ENCODE peak calls at places on chromosomes 1 and 21, in ten cellular contexts. C is HFF-Myc, S is right atrium auricular region, D is upper lobe of right lung, A is cardiac fibroblast, Y is adrenal gland, I is uterus, X is nephron progenitor cell, P is MCF 10A, T is left lung. F is an unnamed sample.

GRCh38 chr1:178192686-178193085 is 98.8 kb downstream of the RASAL2 start:
- DNase-seq in P (peak), Y (peak), C (peak), X (no peak), I (peak), D (no peak), S (no peak), T (no peak), A (peak), F (peak)

GRCh38 chr1:2452583-2453315 is 23.3 kb upstream of the PLCH2 start:
- DNase-seq in P (no peak), X (no peak), S (no peak), Y (peak), A (no peak), D (no peak), I (no peak), C (no peak), T (no peak), F (no peak)

GRCh38 chr1:16420719-16421118 is 16.5 kb downstream of the SPATA21 start:
- DNase-seq in D (no peak), A (no peak), I (no peak), Y (no peak), X (no peak), T (no peak), P (no peak), C (no peak), S (no peak), F (no peak)

GRCh38 chr1:23214640-23215039 is 2.7 kb downstream of the HTR1D start:
- DNase-seq in Y (no peak), D (no peak), P (no peak), S (no peak), X (no peak), I (no peak), C (no peak), A (no peak), T (no peak), F (no peak)

GRCh38 chr1:211236633-211237321 is 22.4 kb upstream of the RCOR3 start:
- DNase-seq in I (no peak), S (no peak), P (peak), A (peak), C (no peak), X (no peak), D (no peak), Y (no peak), T (no peak), F (no peak)

GRCh38 chr1:168637350-168637991 is 61.1 kb downstream of the XCL1 start:
- DNase-seq in T (no peak), I (no peak), A (peak), D (no peak), C (no peak), X (no peak), S (no peak), Y (no peak), P (peak), F (peak)

GRCh38 chr1:156958247-156958714 is 37.8 kb downstream of the LRRC71 start:
- DNase-seq in I (no peak), A (no peak), D (no peak), Y (no peak), S (no peak), X (no peak), P (no peak), C (no peak), T (no peak), F (peak)

GRCh38 chr1:162398999-162399580 is 12.8 kb downstream of the SH2D1B start:
- DNase-seq in S (no peak), C (no peak), I (no peak), P (no peak), Y (no peak), X (no peak), D (no peak), A (no peak), T (no peak), F (no peak)

GRCh38 chr21:38544681-38545080 is 46.4 kb upstream of the ERG start:
- DNase-seq in T (no peak), D (no peak), P (peak), I (no peak), X (no peak), Y (no peak), A (no peak), C (no peak), S (no peak), F (no peak)

GRCh38 chr1:112833806-112834205 is 118.7 kb upstream of the PPM1J start:
- DNase-seq in A (no peak), P (no peak), D (no peak), I (no peak), S (no peak), T (no peak), X (no peak), C (no peak), Y (no peak), F (no peak)

GRCh38 chr21:22363504-22363903 is 1365.3 kb downstream of the NCAM2 start:
- DNase-seq in D (no peak), A (no peak), Y (no peak), C (no peak), P (no peak), I (no peak), X (no peak), T (no peak), S (no peak), F (no peak)

GRCh38 chr1:165075725-165076370 is 280.7 kb downstream of the LMX1A start:
- DNase-seq in C (no peak), Y (peak), D (no peak), S (no peak), A (peak), T (no peak), X (peak), P (peak), I (no peak), F (peak)

GRCh38 chr1:182149411-182149965 is 88.0 kb upstream of the ZNF648 start:
- DNase-seq in P (peak), Y (peak), A (peak), I (no peak), X (no peak), D (no peak), T (no peak), C (peak), S (peak), F (peak)

GRCh38 chr1:221868894-221869293 is 127.0 kb upstream of the DUSP10 start:
- DNase-seq in A (peak), P (peak), Y (no peak), C (peak), I (no peak), D (no peak), T (no peak), X (no peak), S (no peak), F (peak)

GRCh38 chr1:85654066-85654782 is 54.0 kb downstream of the ZNHIT6 start:
- DNase-seq in C (no peak), A (peak), S (no peak), D (no peak), T (no peak), I (no peak), Y (no peak), P (peak), X (no peak), F (peak)

GRCh38 chr1:41482001-41482765 is 2.3 kb downstream of the EDN2 start:
- DNase-seq in P (peak), T (peak), I (peak), Y (peak), X (no peak), S (no peak), D (peak), A (no peak), C (no peak), F (no peak)

GRCh38 chr1:214241060-214241459 is 39.9 kb upstream of the SMYD2 start:
- DNase-seq in C (no peak), S (no peak), I (no peak), X (no peak), T (no peak), A (no peak), P (peak), Y (no peak), D (no peak), F (no peak)

GRCh38 chr1:23101101-23101827 is 67.4 kb downstream of the LUZP1 start:
- DNase-seq in S (no peak), C (no peak), T (no peak), Y (no peak), I (no peak), A (no peak), P (no peak), D (no peak), X (no peak), F (peak)

GRCh38 chr1:160768295-160768657 is 27.7 kb upstream of the LY9 start:
- DNase-seq in X (no peak), Y (peak), A (peak), T (peak), D (peak), S (no peak), P (peak), C (no peak), I (no peak), F (peak)

GRCh38 chr1:12078575-12078937 is 15.5 kb downstream of the TNFRSF8 start:
- DNase-seq in X (no peak), C (no peak), D (no peak), A (no peak), P (no peak), I (no peak), Y (no peak), S (no peak), T (no peak), F (no peak)

GRCh38 chr1:172268237-172268636 is 152.2 kb upstream of the C1orf105 start:
- DNase-seq in T (no peak), P (peak), S (no peak), A (no peak), Y (no peak), I (no peak), C (no peak), X (no peak), D (no peak), F (no peak)

GRCh38 chr1:246181244-246181643 is 325.8 kb downstream of the SMYD3 start:
- DNase-seq in S (no peak), P (no peak), A (no peak), D (no peak), I (no peak), C (no peak), X (no peak), T (no peak), Y (no peak), F (no peak)

GRCh38 chr1:114853584-114853983 is 1.1 kb upstream of the SYCP1 start:
- DNase-seq in D (no peak), X (no peak), C (no peak), I (no peak), T (no peak), A (no peak), S (no peak), Y (no peak), P (no peak), F (no peak)

GRCh38 chr1:58714594-58714993 is 14.7 kb upstream of the MYSM1 start:
- DNase-seq in S (no peak), C (no peak), X (no peak), T (no peak), Y (no peak), A (no peak), D (no peak), I (no peak), P (no peak), F (no peak)

GRCh38 chr1:109040627-109041613 is 982 bp downstream of the WDR47 start:
- DNase-seq in T (peak), I (peak), C (no peak), P (peak), S (no peak), D (no peak), Y (peak), A (peak), X (peak), F (peak)

GRCh38 chr1:53927376-53927881 is 18.1 kb downstream of the IFT25 start:
- DNase-seq in D (no peak), I (no peak), C (no peak), P (no peak), Y (no peak), T (no peak), X (no peak), S (no peak), A (no peak), F (no peak)

GRCh38 chr1:115355069-115355468 is 17.0 kb upstream of the NGF start:
- DNase-seq in A (no peak), Y (no peak), D (no peak), C (no peak), I (no peak), T (no peak), P (no peak), S (no peak), X (no peak), F (no peak)

GRCh38 chr1:58409826-58410225 is 136.7 kb downstream of the OMA1 start:
- DNase-seq in A (no peak), X (no peak), S (no peak), T (no peak), I (peak), Y (no peak), C (peak), D (no peak), P (no peak), F (peak)

GRCh38 chr1:53733975-53734649 is 4.9 kb downstream of the GLIS1 start:
- DNase-seq in D (no peak), I (no peak), S (no peak), C (peak), X (no peak), P (peak), A (no peak), Y (no peak), T (no peak), F (peak)

GRCh38 chr1:174957829-174958228 is 41.9 kb upstream of the CACYBP start:
- DNase-seq in A (no peak), Y (no peak), I (no peak), C (no peak), D (no peak), P (no peak), X (no peak), S (no peak), T (no peak), F (no peak)
- TF ChIP-seq CTCF in A (no peak), Y (no peak), I (no peak), C (no peak), D (no peak), P (no peak), X (no peak), S (no peak), T (no peak), F (no peak)

GRCh38 chr1:236123563-236123962 is 18.8 kb upstream of the GPR137B start:
- DNase-seq in D (no peak), T (no peak), C (no peak), Y (no peak), A (no peak), P (no peak), I (no peak), X (no peak), S (no peak), F (no peak)

GRCh38 chr1:236128646-236129178 is 13.6 kb upstream of the GPR137B start:
- DNase-seq in P (no peak), X (no peak), D (no peak), Y (no peak), C (no peak), A (peak), T (no peak), I (no peak), S (no peak), F (no peak)

GRCh38 chr1:236127045-236127444 is 15.3 kb upstream of the GPR137B start:
- DNase-seq in D (no peak), T (no peak), I (no peak), P (no peak), A (no peak), X (no peak), Y (no peak), S (no peak), C (no peak), F (no peak)

GRCh38 chr1:236122176-236122575 is 20.2 kb upstream of the GPR137B start:
- DNase-seq in T (no peak), S (no peak), Y (no peak), C (no peak), I (no peak), P (no peak), X (no peak), A (no peak), D (no peak), F (no peak)

GRCh38 chr1:236124965-236125364 is 17.4 kb upstream of the GPR137B start:
- DNase-seq in X (no peak), I (no peak), Y (no peak), S (no peak), A (no peak), P (no peak), T (no peak), C (no peak), D (no peak), F (no peak)
- TF ChIP-seq CTCF in X (no peak), I (no peak), Y (no peak), S (no peak), A (no peak), P (no peak), T (no peak), C (peak), D (no peak), F (peak)

GRCh38 chr1:206856674-206857464 is 8.6 kb upstream of the IL20 start:
- DNase-seq in Y (no peak), P (peak), C (no peak), S (no peak), D (no peak), X (no peak), I (no peak), A (no peak), T (no peak), F (no peak)
- TF ChIP-seq CTCF in Y (no peak), P (peak), C (peak), S (no peak), D (no peak), X (no peak), I (no peak), A (peak), T (no peak), F (peak)

DNA sequence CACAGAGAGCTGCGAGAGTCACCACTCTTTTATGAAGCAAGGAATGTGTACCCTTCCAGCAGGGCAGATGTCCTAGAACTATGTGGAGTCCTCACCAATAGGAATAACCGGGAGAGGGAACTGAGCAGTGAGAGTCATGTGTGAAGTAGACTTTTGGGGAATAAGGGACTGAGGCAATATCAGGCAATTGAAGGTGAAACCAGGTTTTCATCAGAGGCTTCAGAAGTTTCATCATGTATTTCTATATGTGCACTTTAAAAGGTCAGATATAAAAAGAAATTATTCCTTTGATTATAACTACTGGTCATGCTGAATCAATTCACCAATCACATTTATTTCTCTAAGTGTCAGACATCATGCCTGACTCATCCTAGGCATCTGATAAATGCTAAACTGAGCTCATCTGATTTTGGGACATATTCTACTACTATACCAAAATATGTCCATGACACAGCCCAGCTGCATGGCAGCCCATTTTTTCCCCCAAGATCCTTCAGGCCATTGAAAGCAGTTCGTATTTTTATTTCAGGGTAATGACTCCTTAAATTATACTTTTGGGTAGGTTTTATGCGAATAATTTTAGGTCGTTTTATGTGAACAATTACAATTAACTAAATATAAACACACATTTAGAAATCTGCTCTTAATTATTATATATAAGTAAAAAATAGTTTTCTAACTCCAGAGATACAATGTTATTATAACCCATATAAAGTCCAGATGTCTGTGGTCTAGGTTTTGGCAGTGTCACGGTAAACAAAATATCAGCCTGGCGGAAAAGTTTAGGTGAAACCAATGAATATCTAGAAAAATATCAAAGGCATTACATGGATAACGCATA is 22.2 kb downstream of the VTCN1 start:
- DNase-seq in C (no peak), I (no peak), S (no peak), P (no peak), X (no peak), T (no peak), A (no peak), D (no peak), Y (no peak), F (peak)
- TF ChIP-seq CTCF in C (no peak), I (no peak), S (no peak), P (no peak), X (no peak), T (no peak), A (no peak), D (no peak), Y (no peak), F (no peak)

DNA sequence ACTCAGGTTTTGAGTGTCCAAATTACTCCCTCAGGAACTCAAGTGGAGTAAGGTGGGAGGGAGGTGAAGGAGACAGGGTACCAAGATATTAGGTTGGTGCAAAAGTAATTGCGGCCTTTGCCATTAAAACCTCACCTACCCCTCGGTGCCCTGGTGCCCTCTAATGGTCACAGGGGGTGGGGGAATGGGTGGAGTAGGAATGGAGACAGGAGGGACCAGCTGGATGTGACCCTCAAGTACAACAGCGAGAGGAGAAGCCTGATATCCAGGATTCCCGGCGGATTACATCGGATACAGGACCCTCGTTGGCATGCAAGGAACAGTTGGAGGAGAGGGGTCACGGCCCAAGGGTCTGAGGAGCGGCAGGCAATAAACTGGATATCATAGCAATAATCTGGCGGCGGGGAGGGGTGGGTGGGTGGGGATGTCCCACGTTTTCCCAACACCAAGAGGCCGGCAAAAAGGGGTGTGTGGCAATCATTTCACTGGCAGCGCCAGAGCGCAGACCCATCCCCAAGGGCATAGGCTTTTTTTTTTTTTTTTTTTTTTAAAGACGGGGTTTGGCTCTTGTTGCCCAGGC is 4.3 kb upstream of the ZBTB7B start:
- DNase-seq in I (no peak), T (no peak), D (peak), A (no peak), S (no peak), C (no peak), Y (no peak), X (no peak), P (no peak), F (no peak)
- TF ChIP-seq CTCF in I (no peak), T (no peak), D (no peak), A (peak), S (no peak), C (no peak), Y (no peak), X (no peak), P (peak), F (no peak)

GRCh38 chr1:192615055-192615454 is 20.9 kb upstream of the RGS13 start:
- DNase-seq in Y (no peak), I (no peak), S (no peak), A (no peak), T (no peak), D (no peak), X (no peak), C (no peak), P (no peak), F (no peak)

GRCh38 chr1:192607836-192608235 is 28.1 kb upstream of the RGS13 start:
- DNase-seq in I (no peak), S (no peak), P (no peak), X (no peak), Y (no peak), C (no peak), T (no peak), D (no peak), A (no peak), F (no peak)

GRCh38 chr1:192609110-192610079 is 26.6 kb upstream of the RGS13 start:
- DNase-seq in X (no peak), S (peak), A (no peak), T (peak), Y (peak), I (peak), D (peak), C (no peak), P (no peak), F (no peak)

GRCh38 chr1:192608671-192609070 is 27.3 kb upstream of the RGS13 start:
- DNase-seq in Y (no peak), I (no peak), D (no peak), P (no peak), A (no peak), C (no peak), S (no peak), X (no peak), T (no peak), F (no peak)

DNA sequence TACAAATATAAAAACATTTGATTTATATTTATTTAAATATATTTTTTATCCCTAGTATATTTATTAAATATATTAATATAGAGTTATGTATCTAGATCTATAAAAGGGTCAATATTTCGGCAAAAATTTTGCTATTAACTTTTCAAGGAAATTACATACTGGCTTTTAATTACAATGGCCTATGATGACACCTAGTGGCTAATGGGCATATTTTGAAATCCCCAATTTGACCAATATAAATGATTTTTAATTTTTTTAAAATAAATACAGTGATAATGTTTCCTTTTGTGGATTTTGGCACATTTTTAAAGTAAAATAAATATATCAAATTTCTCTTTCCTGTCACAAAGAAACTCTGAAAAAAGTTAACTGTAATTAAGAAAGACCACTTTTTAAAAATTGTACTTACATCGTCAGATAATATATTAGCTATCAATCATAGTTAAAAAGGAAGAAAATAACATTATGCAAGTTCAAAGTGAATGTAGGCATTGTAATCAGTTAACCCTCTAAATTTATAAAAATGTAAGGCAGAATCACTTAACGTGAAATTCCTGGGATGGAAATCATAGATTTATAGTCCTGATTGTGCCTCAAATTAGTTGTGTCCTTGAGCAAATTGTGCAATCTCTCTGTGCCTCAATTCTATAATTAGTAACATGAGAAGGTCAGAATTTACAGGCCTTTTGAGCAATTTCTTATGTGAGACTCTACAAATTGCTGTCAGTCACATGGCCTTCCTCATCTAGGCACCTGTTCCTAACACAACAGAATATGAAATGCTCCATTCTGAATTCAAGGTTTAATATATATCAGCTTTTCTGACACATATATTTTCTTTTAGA is 25.6 kb upstream of the RGS13 start:
- DNase-seq in D (no peak), T (no peak), S (no peak), P (peak), X (no peak), C (peak), Y (no peak), I (no peak), A (peak), F (peak)
- TF ChIP-seq CTCF in D (peak), T (peak), S (peak), P (peak), X (peak), C (peak), Y (peak), I (peak), A (peak), F (peak)

F was measured in fibroblast of villous mesenchyme.